ENCODE peak calls at places on chromosomes 3 and 15, in five cellular contexts. One of them, this sample, is unnamed.

GRCh38 chr3:65018801-65019200 is 331.0 kb upstream of the ADAMTS9 start:
- ATAC-seq in upper lobe of left lung: no peak
- ATAC-seq in GM12878: no peak
- ATAC-seq in A549: no peak
- ATAC-seq in HepG2: no peak
- ATAC-seq in this sample: no peak

GRCh38 chr3:74599564-74599963 is 14.9 kb downstream of the CNTN3 start:
- ATAC-seq in GM12878: no peak
- ATAC-seq in HepG2: no peak
- ATAC-seq in A549: no peak
- ATAC-seq in upper lobe of left lung: no peak
- ATAC-seq in this sample: no peak

GRCh38 chr15:40949756-40950207 is 3.5 kb upstream of the CHAC1 start:
- ATAC-seq in HepG2: no peak
- ATAC-seq in GM12878: no peak
- ATAC-seq in upper lobe of left lung: no peak
- ATAC-seq in A549: no peak
- ATAC-seq in this sample: no peak

GRCh38 chr3:51063074-51063473 is 322.0 kb upstream of the MANF start:
- ATAC-seq in upper lobe of left lung: no peak
- ATAC-seq in HepG2: no peak
- ATAC-seq in A549: no peak
- ATAC-seq in GM12878: no peak
- ATAC-seq in this sample: no peak

GRCh38 chr3:127839099-127839498 is 16.8 kb upstream of the MGLL start:
- ATAC-seq in HepG2: no peak
- ATAC-seq in GM12878: no peak
- ATAC-seq in upper lobe of left lung: no peak
- ATAC-seq in A549: no peak
- ATAC-seq in this sample: no peak

GRCh38 chr3:138348950-138349739 is 766 bp downstream of the MRAS start:
- ATAC-seq in A549: peak; percentile 42
- ATAC-seq in GM12878: no peak
- ATAC-seq in upper lobe of left lung: peak; percentile 14
- ATAC-seq in HepG2: peak; percentile 76
- ATAC-seq in this sample: no peak

GRCh38 chr3:57179580-57180410 is 14.6 kb upstream of the IL17RD start:
- ATAC-seq in A549: peak; percentile 85
- ATAC-seq in GM12878: peak; percentile 82
- ATAC-seq in upper lobe of left lung: no peak
- ATAC-seq in HepG2: peak; percentile 80
- ATAC-seq in this sample: no peak

GRCh38 chr15:66095871-66096710 is 157.5 kb downstream of the MEGF11 start:
- ATAC-seq in HepG2: peak; percentile 90
- ATAC-seq in GM12878: no peak
- ATAC-seq in A549: no peak
- ATAC-seq in upper lobe of left lung: no peak
- ATAC-seq in this sample: no peak

GRCh38 chr3:39097716-39098472 is 9.5 kb downstream of the GORASP1 start:
- ATAC-seq in HepG2: no peak
- ATAC-seq in GM12878: no peak
- ATAC-seq in upper lobe of left lung: no peak
- ATAC-seq in A549: no peak
- ATAC-seq in this sample: no peak

GRCh38 chr15:90957105-90957790 is 2.6 kb downstream of the RCCD1 start:
- ATAC-seq in GM12878: no peak
- ATAC-seq in A549: no peak
- ATAC-seq in upper lobe of left lung: peak; percentile 22
- ATAC-seq in HepG2: no peak
- ATAC-seq in this sample: peak; percentile 6

GRCh38 chr3:24174637-24175036 is 229.6 kb downstream of the NR1D2 start:
- ATAC-seq in upper lobe of left lung: no peak
- ATAC-seq in GM12878: no peak
- ATAC-seq in HepG2: no peak
- ATAC-seq in A549: no peak
- ATAC-seq in this sample: no peak
- TF ChIP-seq EP300 in upper lobe of left lung: no peak
- TF ChIP-seq EP300 in GM12878: no peak
- TF ChIP-seq EP300 in HepG2: no peak
- TF ChIP-seq EP300 in A549: no peak
- TF ChIP-seq EP300 in this sample: no peak

GRCh38 chr15:93170320-93170719 is 81.3 kb upstream of the RGMA start:
- ATAC-seq in GM12878: no peak
- ATAC-seq in A549: no peak
- ATAC-seq in upper lobe of left lung: no peak
- ATAC-seq in HepG2: no peak
- ATAC-seq in this sample: no peak
- TF ChIP-seq EP300 in GM12878: no peak
- TF ChIP-seq EP300 in A549: no peak
- TF ChIP-seq EP300 in upper lobe of left lung: no peak
- TF ChIP-seq EP300 in HepG2: no peak
- TF ChIP-seq EP300 in this sample: no peak

DNA sequence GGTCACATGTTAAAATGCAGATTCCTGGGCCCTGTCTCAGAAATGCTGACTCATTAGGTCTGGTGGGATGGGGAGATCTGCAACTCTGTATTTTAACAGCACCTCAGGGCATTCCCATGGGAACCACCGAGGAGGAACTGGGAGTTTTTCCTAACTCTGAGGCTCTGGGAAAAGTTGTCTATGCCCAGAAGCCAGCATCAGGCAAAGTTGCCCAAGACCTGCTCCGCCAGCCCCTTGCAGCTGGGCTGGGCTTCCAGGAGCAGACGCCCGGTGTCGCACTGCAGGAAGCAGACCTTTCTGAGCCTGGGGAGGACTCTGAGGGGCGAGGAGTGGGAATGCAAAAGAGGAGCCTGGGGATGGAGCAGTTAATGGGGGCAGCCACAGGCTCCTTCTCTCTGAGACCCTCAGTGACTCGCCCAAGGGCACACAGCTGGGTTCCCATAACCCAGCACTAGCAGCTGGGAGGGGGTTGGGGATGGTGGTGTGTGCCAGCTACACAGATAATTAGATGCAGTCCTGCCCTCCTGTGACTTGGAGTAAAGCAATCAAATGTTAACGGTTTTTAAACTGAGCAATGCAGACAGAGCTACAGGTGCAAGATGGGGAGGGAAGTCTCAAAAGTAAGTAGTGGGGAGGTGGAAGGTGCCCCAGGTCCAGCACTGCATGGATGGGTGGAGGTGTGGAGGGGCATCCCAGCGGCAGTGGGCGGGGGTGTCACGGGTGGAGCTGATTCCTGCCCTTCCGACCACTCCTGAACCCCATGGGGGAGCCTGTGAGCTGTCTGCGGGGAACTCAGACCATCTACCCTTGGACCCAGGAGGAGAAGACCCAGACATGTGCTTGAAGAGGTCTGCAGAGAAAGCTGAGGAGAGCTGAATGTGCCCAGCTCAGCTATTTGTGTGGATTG is 100.4 kb downstream of the LSM3 start:
- ATAC-seq in HepG2: no peak
- ATAC-seq in upper lobe of left lung: no peak
- ATAC-seq in A549: peak; percentile 41
- ATAC-seq in GM12878: no peak
- ATAC-seq in this sample: no peak
- TF ChIP-seq EP300 in HepG2: no peak
- TF ChIP-seq EP300 in upper lobe of left lung: no peak
- TF ChIP-seq EP300 in A549: no peak
- TF ChIP-seq EP300 in GM12878: no peak
- TF ChIP-seq EP300 in this sample: no peak

DNA sequence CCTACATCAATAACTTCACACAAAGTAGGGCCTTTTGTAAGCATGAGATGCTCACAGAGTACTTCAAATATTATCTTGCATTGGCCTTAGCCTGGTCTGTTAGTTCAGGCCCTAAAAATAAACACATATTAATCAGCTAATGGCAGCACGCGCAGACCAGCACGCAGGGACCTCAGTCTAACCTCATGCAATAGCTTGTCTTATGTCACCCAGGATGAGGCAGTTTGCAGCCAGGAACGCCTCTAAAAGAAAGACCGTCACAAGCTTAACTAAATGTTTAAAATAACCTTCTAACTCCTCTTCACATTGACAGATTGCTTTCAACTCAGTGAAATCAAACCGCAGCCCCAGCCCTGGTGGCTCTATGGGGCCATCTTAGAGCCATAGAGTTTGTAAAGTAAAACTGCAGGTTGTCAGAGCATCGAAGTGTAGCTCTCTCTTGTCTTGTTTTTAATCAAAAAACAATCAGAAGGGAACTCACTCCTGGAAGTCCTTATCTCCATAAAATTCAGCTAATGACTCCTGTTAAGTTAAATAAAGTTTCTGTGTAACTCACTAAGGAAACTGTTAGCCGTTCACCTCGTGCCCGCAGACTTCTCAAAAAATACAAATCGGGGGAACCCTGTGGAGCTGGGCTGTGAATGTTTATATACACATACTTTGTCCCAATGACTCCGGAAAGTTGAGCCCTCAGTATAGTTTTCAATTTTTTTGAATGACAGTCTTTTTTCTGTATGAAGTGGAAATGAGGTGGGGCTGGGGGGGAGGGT is 212.6 kb downstream of the CDIN1 start:
- ATAC-seq in upper lobe of left lung: no peak
- ATAC-seq in GM12878: no peak
- ATAC-seq in A549: no peak
- ATAC-seq in HepG2: no peak
- ATAC-seq in this sample: peak; percentile 39
- TF ChIP-seq EP300 in upper lobe of left lung: no peak
- TF ChIP-seq EP300 in GM12878: no peak
- TF ChIP-seq EP300 in A549: no peak
- TF ChIP-seq EP300 in HepG2: no peak
- TF ChIP-seq EP300 in this sample: no peak

GRCh38 chr3:119658994-119659393 is 1.4 kb downstream of the POPDC2 start:
- ATAC-seq in GM12878: no peak
- ATAC-seq in HepG2: no peak
- ATAC-seq in upper lobe of left lung: no peak
- ATAC-seq in A549: no peak
- ATAC-seq in this sample: no peak

GRCh38 chr3:119662604-119663377 is 2.4 kb upstream of the POPDC2 start:
- ATAC-seq in GM12878: peak; percentile 45
- ATAC-seq in A549: no peak
- ATAC-seq in HepG2: no peak
- ATAC-seq in upper lobe of left lung: no peak
- ATAC-seq in this sample: no peak

GRCh38 chr3:119657887-119658702 is 2.3 kb downstream of the POPDC2 start:
- ATAC-seq in A549: no peak
- ATAC-seq in HepG2: no peak
- ATAC-seq in GM12878: peak; percentile 29
- ATAC-seq in upper lobe of left lung: peak; percentile 47
- ATAC-seq in this sample: no peak

GRCh38 chr3:119659584-119660291 is 651 bp downstream of the POPDC2 start:
- ATAC-seq in HepG2: no peak
- ATAC-seq in A549: no peak
- ATAC-seq in upper lobe of left lung: no peak
- ATAC-seq in GM12878: no peak
- ATAC-seq in this sample: peak; percentile 20

GRCh38 chr3:119660474-119661150 is at the start of gene POPDC2:
- ATAC-seq in A549: no peak
- ATAC-seq in HepG2: no peak
- ATAC-seq in GM12878: no peak
- ATAC-seq in upper lobe of left lung: no peak
- ATAC-seq in this sample: peak; percentile 81
- TF ChIP-seq EP300 in A549: no peak
- TF ChIP-seq EP300 in HepG2: no peak
- TF ChIP-seq EP300 in GM12878: no peak
- TF ChIP-seq EP300 in upper lobe of left lung: no peak
- TF ChIP-seq EP300 in this sample: no peak

GRCh38 chr3:69791919-69792399 is 52.7 kb downstream of the MITF start:
- ATAC-seq in upper lobe of left lung: peak; percentile 81
- ATAC-seq in HepG2: no peak
- ATAC-seq in A549: peak; percentile 85
- ATAC-seq in GM12878: peak; percentile 34
- ATAC-seq in this sample: peak; percentile 57
- TF ChIP-seq EP300 in upper lobe of left lung: no peak
- TF ChIP-seq EP300 in HepG2: no peak
- TF ChIP-seq EP300 in A549: no peak
- TF ChIP-seq EP300 in GM12878: no peak
- TF ChIP-seq EP300 in this sample: no peak

DNA sequence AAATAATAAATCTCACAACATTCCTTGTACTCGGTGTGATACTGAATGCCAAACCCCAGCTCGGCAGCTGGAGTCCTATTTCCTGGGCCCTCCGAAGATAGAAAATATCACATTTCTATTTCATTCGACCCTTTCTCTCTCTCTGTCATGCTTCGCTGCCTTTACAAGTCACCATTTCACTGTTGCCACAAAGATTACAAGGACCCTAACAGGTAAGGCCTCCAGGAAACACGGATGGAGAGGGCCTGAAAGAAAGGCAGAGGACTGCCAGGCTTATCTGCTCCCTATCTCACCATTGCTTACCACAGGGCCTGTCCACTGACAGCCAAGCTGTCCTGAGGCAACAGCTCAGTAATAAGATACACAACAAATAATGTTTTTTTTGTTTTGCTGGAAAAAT is 376.5 kb downstream of the MECOM start:
- ATAC-seq in HepG2: no peak
- ATAC-seq in GM12878: no peak
- ATAC-seq in upper lobe of left lung: no peak
- ATAC-seq in A549: no peak
- ATAC-seq in this sample: no peak
- TF ChIP-seq EP300 in HepG2: no peak
- TF ChIP-seq EP300 in GM12878: no peak
- TF ChIP-seq EP300 in upper lobe of left lung: no peak
- TF ChIP-seq EP300 in A549: no peak
- TF ChIP-seq EP300 in this sample: no peak

DNA sequence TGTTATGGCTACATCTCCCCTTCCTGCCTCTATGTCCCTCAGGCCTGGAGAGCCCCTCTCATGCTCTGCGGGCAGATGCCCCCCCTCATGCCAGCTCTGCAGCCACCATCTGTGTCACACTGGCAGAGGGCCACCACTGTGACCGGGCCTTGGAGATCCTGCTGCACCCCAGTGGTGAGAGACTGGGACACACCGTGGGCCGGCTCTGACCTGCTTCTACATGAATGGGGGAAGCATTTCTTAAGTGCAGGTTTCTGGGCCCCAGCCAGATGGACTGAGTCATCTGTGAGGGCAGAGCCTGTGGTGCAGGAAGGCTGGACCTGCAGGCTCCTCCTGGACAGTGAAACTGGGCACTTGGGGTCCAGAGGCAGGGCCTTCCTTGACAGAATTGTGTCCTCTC is 4.8 kb downstream of the VWA5B2 start:
- ATAC-seq in HepG2: peak; percentile 25
- ATAC-seq in A549: peak; percentile 72
- ATAC-seq in GM12878: peak; percentile 10
- ATAC-seq in upper lobe of left lung: no peak
- ATAC-seq in this sample: no peak
- TF ChIP-seq EP300 in HepG2: no peak
- TF ChIP-seq EP300 in A549: no peak
- TF ChIP-seq EP300 in GM12878: no peak
- TF ChIP-seq EP300 in upper lobe of left lung: no peak
- TF ChIP-seq EP300 in this sample: no peak

DNA sequence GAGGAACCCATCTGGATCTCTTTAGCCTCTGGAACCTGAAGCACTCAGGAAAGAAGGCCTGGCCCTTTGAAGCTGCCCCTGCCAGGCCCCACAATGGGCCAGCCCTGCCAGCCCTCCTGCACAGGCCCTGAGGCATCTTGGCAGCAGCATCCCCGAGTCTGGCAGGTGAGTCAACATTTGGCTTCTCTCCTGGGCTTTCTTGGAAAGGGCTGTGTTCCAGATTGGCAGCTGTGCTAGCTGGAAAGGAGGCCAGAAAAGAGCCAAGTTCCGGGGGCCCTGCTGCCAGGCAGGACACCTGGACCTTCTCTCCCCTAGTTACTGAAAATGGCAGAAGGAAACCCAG is 187.2 kb downstream of the SHQ1 start:
- ATAC-seq in HepG2: no peak
- ATAC-seq in GM12878: no peak
- ATAC-seq in A549: peak; percentile 94
- ATAC-seq in upper lobe of left lung: peak; percentile 51
- ATAC-seq in this sample: peak; percentile 93
- TF ChIP-seq EP300 in HepG2: no peak
- TF ChIP-seq EP300 in GM12878: no peak
- TF ChIP-seq EP300 in A549: peak; percentile 51
- TF ChIP-seq EP300 in upper lobe of left lung: no peak
- TF ChIP-seq EP300 in this sample: no peak